ENCODE peak calls at places on chromosomes 3 and 15, in six cellular contexts. S is transverse colon, F is tibial artery, H is testis, O is heart right ventricle, V is lower lobe of right lung. L is an unnamed sample.

GRCh38 chr3:188772886-188773285 is 398.9 kb upstream of the TPRG1 start:
- DNase-seq in S (no peak), F (no peak), H (peak; percentile 52), O (no peak), V (no peak), L (peak; percentile 76)

GRCh38 chr3:89227218-89227617 is 119.8 kb downstream of the EPHA3 start:
- DNase-seq in S (no peak), F (no peak), H (no peak), O (no peak), V (no peak), L (no peak)

GRCh38 chr3:168467085-168467714 is 371.5 kb upstream of the GOLIM4 start:
- DNase-seq in S (no peak), F (no peak), H (peak; percentile 17), O (peak; percentile 23), V (no peak), L (peak; percentile 44)

GRCh38 chr3:14451844-14452533 is 49.6 kb downstream of the SLC6A6 start:
- DNase-seq in S (peak; percentile 51), F (peak; percentile 90), H (peak; percentile 88), O (peak; percentile 70), V (no peak), L (no peak)

GRCh38 chr3:195739561-195740111 is 18.9 kb downstream of the MUC20 start:
- DNase-seq in S (no peak), F (no peak), H (no peak), O (no peak), V (peak; percentile 39), L (no peak)

GRCh38 chr3:153162513-153163348 is 705 bp downstream of the RAP2B start:
- DNase-seq in S (peak; percentile 43), F (peak; percentile 37), H (peak; percentile 60), O (peak; percentile 13), V (peak; percentile 69), L (peak; percentile 49)

GRCh38 chr3:184666422-184666821 is 45.4 kb downstream of the MAGEF1 start:
- DNase-seq in S (no peak), F (no peak), H (no peak), O (no peak), V (no peak), L (no peak)

GRCh38 chr3:149332781-149333517 is 487 bp downstream of the TM4SF18 start:
- DNase-seq in S (no peak), F (no peak), H (no peak), O (no peak), V (no peak), L (no peak)

GRCh38 chr3:61928776-61929175 is 367.4 kb downstream of the PTPRG start:
- DNase-seq in S (no peak), F (no peak), H (no peak), O (no peak), V (no peak), L (no peak)

GRCh38 chr3:157330206-157330605 is 106.4 kb upstream of the PTX3 start:
- DNase-seq in S (no peak), F (no peak), H (no peak), O (no peak), V (no peak), L (peak; percentile 27)

GRCh38 chr3:39639344-39640236 is 169.8 kb upstream of the MYRIP start:
- DNase-seq in S (no peak), F (peak; percentile 31), H (no peak), O (peak; percentile 5), V (no peak), L (no peak)

GRCh38 chr3:172517859-172518466 is 5.3 kb downstream of the TNFSF10 start:
- DNase-seq in S (no peak), F (no peak), H (no peak), O (no peak), V (no peak), L (no peak)

DNA sequence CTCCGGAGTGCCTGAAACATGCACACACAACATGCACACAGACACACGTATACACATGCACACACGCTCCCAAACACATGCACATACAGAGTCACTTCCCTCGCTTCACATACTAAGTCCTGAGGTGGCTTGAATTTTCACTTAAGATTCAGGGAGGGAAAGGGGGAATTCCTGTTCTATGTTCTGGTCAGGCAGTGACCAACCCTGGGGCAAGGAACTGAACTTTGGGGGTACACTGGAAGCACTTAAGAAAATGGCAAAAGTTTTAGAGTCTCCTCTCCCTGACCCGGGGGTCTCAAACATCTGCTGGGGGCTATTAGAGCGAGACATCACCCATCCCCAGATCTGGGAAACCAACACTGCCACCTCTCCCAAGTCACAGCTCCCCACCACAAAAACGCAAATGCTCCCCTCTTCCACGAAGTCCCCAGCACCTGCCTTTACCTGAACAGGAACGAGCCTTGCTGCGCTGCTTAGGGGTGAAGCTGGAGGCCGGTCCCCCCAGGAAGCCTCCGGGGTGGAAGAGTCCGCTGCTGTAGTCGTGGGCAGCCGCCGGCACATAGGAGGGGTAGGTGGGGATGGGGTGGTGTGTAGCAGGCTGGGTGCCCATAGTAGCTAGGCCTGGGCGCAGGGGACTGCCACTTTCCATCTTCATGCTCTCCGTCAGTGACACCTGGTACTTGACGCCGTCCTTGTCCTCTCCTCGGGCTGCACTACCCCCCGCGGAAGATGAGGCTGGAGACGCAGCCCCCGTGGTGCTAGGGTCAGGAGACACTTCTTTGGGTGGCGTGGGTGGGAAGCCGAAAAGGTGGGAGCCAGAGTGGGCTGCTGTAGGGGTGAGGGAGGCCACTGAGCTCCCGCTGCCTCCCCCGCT is 7.5 kb downstream of the GATA2 start:
- DNase-seq in S (no peak), F (no peak), H (no peak), O (no peak), V (peak; percentile 41), L (no peak)
- H3K36me3 ChIP-seq in S (no peaks in the 10 kb centered on the region), F (no peaks in the 10 kb centered on the region), H (no peaks in the 10 kb centered on the region), O (peaks cover 13% of the 10 kb centered on the region), V (peaks cover 4% of the 10 kb centered on the region), L (no peaks in the 10 kb centered on the region)

DNA sequence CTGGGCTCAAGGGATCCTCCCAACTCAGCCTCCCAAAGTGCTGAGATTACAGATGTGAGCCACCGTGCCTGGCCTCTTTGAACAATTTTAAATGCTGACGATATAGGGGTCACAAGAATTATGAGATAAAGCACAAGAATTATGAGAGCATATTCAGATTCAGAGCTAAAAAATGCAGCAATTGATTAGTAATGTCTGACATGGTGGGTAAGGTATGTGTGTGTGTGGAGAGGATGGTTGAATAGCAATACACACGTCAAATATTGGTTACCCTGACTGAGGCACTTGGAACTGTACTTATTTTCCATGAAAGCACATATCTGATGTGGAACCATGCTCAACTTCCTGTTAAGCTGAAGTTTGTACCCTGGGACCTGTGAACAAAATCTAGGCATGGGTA is 115.6 kb downstream of the EOMES start:
- DNase-seq in S (no peak), F (no peak), H (no peak), O (no peak), V (no peak), L (no peak)
- H3K27ac ChIP-seq in S (no peak overlapping the region), F (no peak overlapping the region), H (no peak overlapping the region), O (no peak overlapping the region), V (no peak overlapping the region), L (no peak overlapping the region)

GRCh38 chr15:40595773-40596172 is 1.7 kb downstream of the KNL1 start:
- DNase-seq in S (no peak), F (no peak), H (no peak), O (no peak), V (no peak), L (peak; percentile 1)
- H3K36me3 ChIP-seq in S (no peaks in the 10 kb centered on the region), F (no peaks in the 10 kb centered on the region), H (no peaks in the 10 kb centered on the region), O (no peaks in the 10 kb centered on the region), V (no peaks in the 10 kb centered on the region), L (no peaks in the 10 kb centered on the region)

DNA sequence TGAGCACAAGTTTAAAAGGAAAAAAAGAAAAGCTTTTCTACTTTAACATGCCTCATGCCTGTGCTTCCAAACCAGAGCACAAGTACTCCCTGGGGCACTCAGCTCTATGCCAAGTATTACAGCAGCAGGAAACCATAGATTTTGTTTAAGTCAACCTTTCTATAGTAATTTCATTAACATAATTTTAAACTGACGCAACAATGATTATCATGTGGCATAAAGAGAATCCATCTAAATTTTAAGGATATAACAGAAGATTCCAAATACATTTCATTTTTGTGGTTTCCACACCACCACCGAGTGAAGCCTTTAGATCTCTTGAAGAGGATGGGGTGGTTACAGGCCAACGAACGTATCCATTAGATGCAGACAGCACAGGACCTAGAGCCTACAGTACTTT is 112.1 kb downstream of the TNIK start:
- DNase-seq in S (no peak), F (no peak), H (no peak), O (no peak), V (no peak), L (peak; percentile 71)
- H3K27ac ChIP-seq in S (no peak overlapping the region), F (peak overlapping the region; percentile 48), H (peak overlapping the region; percentile 8), O (peak overlapping the region; percentile 53), V (no peak overlapping the region), L (peak overlapping the region; percentile 63)

GRCh38 chr3:138230525-138230924 is 43.4 kb downstream of the ARMC8 start:
- DNase-seq in S (no peak), F (no peak), H (no peak), O (no peak), V (no peak), L (no peak)
- H3K36me3 ChIP-seq in S (peaks cover 25% of the 10 kb centered on the region), F (peaks cover 83% of the 10 kb centered on the region), H (no peaks in the 10 kb centered on the region), O (peaks cover 100% of the 10 kb centered on the region), V (peaks cover 97% of the 10 kb centered on the region), L (peaks cover 42% of the 10 kb centered on the region)

GRCh38 chr15:76337047-76337738 is 620 bp downstream of the ISL2 start:
- DNase-seq in S (peak; percentile 19), F (no peak), H (no peak), O (no peak), V (no peak), L (peak; percentile 21)
- H3K27ac ChIP-seq in S (peak overlapping the region; percentile 59), F (no peak overlapping the region), H (no peak overlapping the region), O (no peak overlapping the region), V (no peak overlapping the region), L (no peak overlapping the region)

GRCh38 chr3:63934041-63934440 is 21.9 kb upstream of the SCAANT1 start:
- DNase-seq in S (no peak), F (no peak), H (no peak), O (peak; percentile 24), V (no peak), L (no peak)

GRCh38 chr3:63934484-63934883 is 22.3 kb upstream of the SCAANT1 start:
- DNase-seq in S (no peak), F (no peak), H (no peak), O (no peak), V (no peak), L (no peak)

GRCh38 chr3:63931290-63931689 is 19.1 kb upstream of the SCAANT1 start:
- DNase-seq in S (no peak), F (no peak), H (no peak), O (no peak), V (no peak), L (no peak)

GRCh38 chr3:63933459-63933858 is 21.3 kb upstream of the SCAANT1 start:
- DNase-seq in S (no peak), F (no peak), H (no peak), O (no peak), V (no peak), L (no peak)

GRCh38 chr3:63932509-63933212 is 20.5 kb upstream of the SCAANT1 start:
- DNase-seq in S (no peak), F (no peak), H (no peak), O (no peak), V (no peak), L (no peak)
- H3K36me3 ChIP-seq in S (no peaks in the 10 kb centered on the region), F (no peaks in the 10 kb centered on the region), H (no peaks in the 10 kb centered on the region), O (no peaks in the 10 kb centered on the region), V (peaks cover 2% of the 10 kb centered on the region), L (no peaks in the 10 kb centered on the region)